ENCODE peak calls at places on chromosomes 13 and 19, in nine cellular contexts. W, P, Y, U, L, G, A, O and Q are unnamed samples.

GRCh38 chr13:73307481-73307880 is 248.7 kb downstream of the KLF5 start:
- DNase-seq in W (no peak), P (no peak), Y (no peak), U (no peak), L (no peak), G (no peak), A (no peak), O (no peak), Q (no peak)

GRCh38 chr19:47719047-47719885 is 6.0 kb downstream of the EHD2 start:
- DNase-seq in W (peak), P (peak), Y (peak), U (peak), L (no peak), G (peak), A (peak), O (peak), Q (peak)

GRCh38 chr13:49086711-49087110 is 111.0 kb downstream of the FNDC3A start:
- DNase-seq in W (no peak), P (no peak), Y (no peak), U (no peak), L (no peak), G (no peak), A (no peak), O (no peak), Q (no peak)

GRCh38 chr13:114044486-114044885 is 70.6 kb upstream of the C13orf46 start:
- DNase-seq in W (no peak), P (no peak), Y (no peak), U (no peak), L (no peak), G (peak), A (no peak), O (no peak), Q (no peak)

GRCh38 chr13:113770441-113770840 is 11.4 kb downstream of the TMEM255B start:
- DNase-seq in W (no peak), P (no peak), Y (peak), U (no peak), L (no peak), G (no peak), A (no peak), O (no peak), Q (no peak)

GRCh38 chr13:30809787-30810186 is 74.4 kb downstream of the ALOX5AP start:
- DNase-seq in W (no peak), P (no peak), Y (peak), U (no peak), L (no peak), G (no peak), A (no peak), O (no peak), Q (no peak)

GRCh38 chr13:106630162-106630561 is 62.2 kb upstream of the ARGLU1 start:
- DNase-seq in W (no peak), P (no peak), Y (no peak), U (no peak), L (no peak), G (no peak), A (no peak), O (no peak), Q (no peak)

GRCh38 chr13:27533155-27533643 is 82.8 kb upstream of the MTIF3 start:
- DNase-seq in W (peak), P (peak), Y (peak), U (peak), L (no peak), G (peak), A (peak), O (peak), Q (peak)

GRCh38 chr13:113080361-113080831 is 25.2 kb upstream of the F7 start:
- DNase-seq in W (no peak), P (no peak), Y (peak), U (no peak), L (no peak), G (no peak), A (no peak), O (no peak), Q (no peak)

GRCh38 chr13:46050771-46051170 is 1.8 kb downstream of the ZC3H13 start:
- DNase-seq in W (no peak), P (no peak), Y (no peak), U (no peak), L (no peak), G (no peak), A (no peak), O (no peak), Q (no peak)

GRCh38 chr13:72255908-72256307 is 388.9 kb upstream of the DACH1 start:
- DNase-seq in W (peak), P (peak), Y (no peak), U (no peak), L (no peak), G (no peak), A (no peak), O (no peak), Q (peak)

GRCh38 chr19:45164577-45165335 is 4.0 kb upstream of the NKPD1 start:
- DNase-seq in W (peak), P (peak), Y (peak), U (peak), L (no peak), G (peak), A (peak), O (no peak), Q (peak)

GRCh38 chr19:10112895-10113591 is 1.6 kb downstream of the P2RY11 start:
- DNase-seq in W (peak), P (peak), Y (peak), U (no peak), L (peak), G (no peak), A (peak), O (no peak), Q (peak)

GRCh38 chr19:50792246-50792851 is 2.1 kb downstream of the ACP4 start:
- DNase-seq in W (no peak), P (no peak), Y (no peak), U (no peak), L (no peak), G (no peak), A (no peak), O (no peak), Q (no peak)

DNA sequence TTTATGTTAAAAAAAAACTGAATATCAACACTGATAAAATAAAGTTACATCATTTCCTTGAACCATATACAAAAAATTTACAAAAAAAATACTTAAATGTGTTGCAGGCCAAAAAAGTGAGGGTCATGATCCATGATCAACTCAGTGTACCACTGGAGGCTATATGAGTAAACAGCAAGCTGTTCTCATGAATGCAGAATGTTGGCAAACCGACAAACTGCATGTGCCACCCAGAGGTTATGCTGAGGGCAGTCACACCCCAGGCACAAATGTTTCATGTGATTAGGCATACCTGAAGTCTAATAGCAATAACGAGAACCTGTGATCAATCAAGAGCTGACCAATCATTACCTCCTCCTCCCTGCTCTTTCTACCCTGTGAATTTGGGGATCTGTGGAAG is 91.9 kb downstream of the ZNF431 start:
- DNase-seq in W (no peak), P (no peak), Y (no peak), U (no peak), L (no peak), G (no peak), A (no peak), O (no peak), Q (no peak)
- TF ChIP-seq POLR2A in W (no peak), P (no peak), Y (no peak), U (no peak), L (no peak), G (no peak), A (no peak), O (no peak), Q (no peak)

GRCh38 chr19:4447327-4448146 is 10.1 kb downstream of the UBXN6 start:
- DNase-seq in W (no peak), P (no peak), Y (no peak), U (no peak), L (no peak), G (no peak), A (no peak), O (no peak), Q (no peak)
- TF ChIP-seq CTCF in W (no peak), P (no peak), Y (no peak), U (no peak), L (no peak), G (no peak), A (no peak), O (no peak), Q (no peak)

GRCh38 chr19:35084078-35084762 is 31.4 kb upstream of the FXYD3 start:
- DNase-seq in W (no peak), P (no peak), Y (no peak), U (no peak), L (no peak), G (no peak), A (no peak), O (no peak), Q (no peak)
- H3K27ac ChIP-seq in W (no peak), P (no peak), Y (no peak), U (no peak), L (no peak), G (no peak), A (no peak), O (no peak), Q (no peak)

GRCh38 chr19:40418040-40418439 is 4.9 kb upstream of the PRX start:
- DNase-seq in W (no peak), P (no peak), Y (no peak), U (no peak), L (no peak), G (no peak), A (no peak), O (no peak), Q (no peak)

GRCh38 chr19:40417714-40417996 is 4.5 kb upstream of the PRX start:
- DNase-seq in W (no peak), P (no peak), Y (no peak), U (no peak), L (no peak), G (no peak), A (no peak), O (no peak), Q (no peak)

GRCh38 chr19:40415799-40416198 is 2.6 kb upstream of the PRX start:
- DNase-seq in W (no peak), P (no peak), Y (no peak), U (no peak), L (no peak), G (no peak), A (no peak), O (no peak), Q (no peak)

GRCh38 chr19:40419066-40419612 is 6.0 kb upstream of the PRX start:
- DNase-seq in W (no peak), P (no peak), Y (no peak), U (no peak), L (no peak), G (no peak), A (no peak), O (no peak), Q (no peak)

DNA sequence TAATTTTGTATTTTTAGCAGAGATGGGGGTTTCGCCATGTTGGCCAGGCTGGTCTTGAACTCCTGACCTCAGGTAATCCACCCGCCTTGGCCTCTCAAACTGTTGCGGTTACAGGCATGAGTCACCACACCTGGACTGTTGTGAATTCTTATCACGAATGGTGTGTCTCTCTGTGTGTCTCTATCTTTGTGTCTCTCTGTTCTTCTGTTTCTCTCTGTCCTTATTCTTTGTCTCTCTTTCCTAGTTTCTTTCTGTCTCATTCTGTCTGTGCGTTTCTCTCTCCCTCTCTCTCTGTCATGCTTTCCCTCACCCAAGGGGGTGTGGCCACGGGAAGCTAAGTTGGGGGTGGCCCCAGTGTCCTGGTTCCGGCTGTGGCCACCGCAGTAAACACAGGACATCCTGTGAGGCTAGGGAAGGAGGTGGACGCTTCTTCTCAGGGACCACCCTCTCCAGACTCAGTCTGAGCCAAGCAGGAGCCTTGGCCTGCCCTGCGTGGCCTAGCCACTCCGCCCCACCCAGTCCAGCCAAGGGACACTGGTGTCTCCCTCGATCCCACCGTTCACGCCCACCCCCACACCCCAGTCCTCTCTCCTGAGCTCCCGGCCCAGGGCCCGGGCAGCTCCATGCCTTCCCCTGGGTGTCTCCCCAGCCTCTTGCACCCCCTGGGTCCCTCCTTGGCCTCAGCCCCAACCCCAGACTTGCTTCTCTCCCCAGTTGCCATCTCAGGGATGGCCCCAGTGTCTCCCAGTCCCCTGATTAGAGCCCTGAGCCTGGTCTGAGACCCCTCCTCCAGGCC is 3.9 kb upstream of the PRX start:
- DNase-seq in W (peak), P (peak), Y (peak), U (no peak), L (peak), G (no peak), A (peak), O (peak), Q (no peak)
- TF ChIP-seq POLR2A in W (peak), P (no peak), Y (no peak), U (peak), L (peak), G (peak), A (no peak), O (peak), Q (no peak)

GRCh38 chr13:91017031-91017668 is 330.3 kb upstream of the MIR17HG start:
- DNase-seq in W (no peak), P (no peak), Y (no peak), U (no peak), L (no peak), G (no peak), A (peak), O (no peak), Q (peak)
- TF ChIP-seq CTCF in W (peak), P (peak), Y (peak), U (peak), L (no peak), G (no peak), A (peak), O (peak), Q (peak)